ENCODE peak calls at places on chromosomes 6 and 20, in eight cellular contexts. V is activated CD4-positive, alpha-beta T cell treated with anti-CD3 and anti-CD28 coated beads for 36 hours; D is effector memory CD8-positive, alpha-beta T cell; L is NCI-H345; H is activated T-cell treated with anti-CD3 and anti-CD28 coated beads, Interleukin-2, amount 50 U/mL, for 72 hours; N is PC-3; F is heart left ventricle; A is NK-92 treated with Interleukin-12 subunit alpha and Interleukin-12 subunit beta, amount 100 ng/mL, for 24 hours. Z is an unnamed sample.

GRCh38 chr20:62265365-62265764 is 27.0 kb downstream of the OSBPL2 start:
- DNase-seq in V (no peak), D (no peak), L (no peak), H (no peak), N (no peak), F (no peak), A (no peak), Z (no peak)

GRCh38 chr20:45853484-45853883 is 3.7 kb downstream of the ACOT8 start:
- DNase-seq in V (no peak), D (no peak), L (no peak), H (no peak), N (no peak), F (no peak), A (no peak), Z (no peak)

GRCh38 chr6:78701407-78701806 is 165.9 kb upstream of the IRAK1BP1 start:
- DNase-seq in V (no peak), D (no peak), L (no peak), H (no peak), N (peak; percentile 60), F (no peak), A (no peak), Z (no peak)

GRCh38 chr20:38113401-38114325 is 51.4 kb downstream of the TGM2 start:
- DNase-seq in V (peak; percentile 43), D (no peak), L (no peak), H (no peak), N (peak; percentile 40), F (no peak), A (no peak), Z (peak; percentile 54)

GRCh38 chr20:23116301-23117089 is 30.4 kb upstream of the CD93 start:
- DNase-seq in V (no peak), D (no peak), L (peak; percentile 55), H (no peak), N (peak; percentile 24), F (no peak), A (peak; percentile 46), Z (peak; percentile 73)

GRCh38 chr6:157148391-157149323 is 174.7 kb downstream of the TMEM242 start:
- DNase-seq in V (no peak), D (no peak), L (no peak), H (no peak), N (peak; percentile 88), F (peak; percentile 80), A (no peak), Z (no peak)

GRCh38 chr20:62523473-62524203 is 47.8 kb upstream of the GATA5 start:
- DNase-seq in V (peak; percentile 92), D (peak; percentile 16), L (no peak), H (peak; percentile 91), N (peak; percentile 67), F (no peak), A (no peak), Z (no peak)

GRCh38 chr6:20432692-20433091 is 31.0 kb downstream of the E2F3 start:
- DNase-seq in V (no peak), D (no peak), L (no peak), H (no peak), N (no peak), F (no peak), A (no peak), Z (no peak)

GRCh38 chr6:149368065-149368464 is 32.0 kb upstream of the SUMO4 start:
- DNase-seq in V (no peak), D (no peak), L (no peak), H (no peak), N (no peak), F (no peak), A (no peak), Z (no peak)

GRCh38 chr6:38103921-38104320 is 284.4 kb downstream of the ZFAND3 start:
- DNase-seq in V (no peak), D (no peak), L (no peak), H (no peak), N (no peak), F (no peak), A (no peak), Z (no peak)

GRCh38 chr6:36657942-36658544 is 20.5 kb upstream of the CDKN1A start:
- DNase-seq in V (no peak), D (no peak), L (no peak), H (no peak), N (no peak), F (no peak), A (no peak), Z (no peak)

GRCh38 chr20:63529180-63529860 is 7.9 kb downstream of the PTK6 start:
- DNase-seq in V (no peak), D (no peak), L (no peak), H (no peak), N (no peak), F (no peak), A (no peak), Z (no peak)